ENCODE peak calls at places on chromosomes 1 and 21, in seven cellular contexts. One of them, this sample, is unnamed.

GRCh38 chr1:226476657-226477319 is 68.9 kb upstream of the PARP1 start:
- DNase-seq in HCT116: no peak
- DNase-seq in neural progenitor cell: no peak
- DNase-seq in mammary epithelial cell: no peak
- DNase-seq in GM23248: peak
- DNase-seq in MM.1S: no peak
- DNase-seq in DND-41: no peak
- DNase-seq in this sample: no peak

GRCh38 chr1:112718691-112719418 is 3.7 kb upstream of the PPM1J start:
- DNase-seq in HCT116: no peak
- DNase-seq in neural progenitor cell: peak
- DNase-seq in mammary epithelial cell: peak
- DNase-seq in GM23248: peak
- DNase-seq in MM.1S: peak
- DNase-seq in DND-41: peak
- DNase-seq in this sample: no peak

GRCh38 chr1:58983159-58983558 is 199.3 kb upstream of the JUN start:
- DNase-seq in HCT116: no peak
- DNase-seq in neural progenitor cell: no peak
- DNase-seq in mammary epithelial cell: no peak
- DNase-seq in GM23248: peak
- DNase-seq in MM.1S: no peak
- DNase-seq in DND-41: no peak
- DNase-seq in this sample: no peak

GRCh38 chr1:227938911-227939790 is 8.6 kb downstream of the WNT9A start:
- DNase-seq in HCT116: no peak
- DNase-seq in neural progenitor cell: no peak
- DNase-seq in mammary epithelial cell: no peak
- DNase-seq in GM23248: no peak
- DNase-seq in MM.1S: no peak
- DNase-seq in DND-41: no peak
- DNase-seq in this sample: no peak

GRCh38 chr1:179145521-179145920 is 63.7 kb downstream of the TOR3A start:
- DNase-seq in HCT116: no peak
- DNase-seq in neural progenitor cell: no peak
- DNase-seq in mammary epithelial cell: no peak
- DNase-seq in GM23248: no peak
- DNase-seq in MM.1S: no peak
- DNase-seq in DND-41: no peak
- DNase-seq in this sample: no peak

GRCh38 chr1:110134050-110134595 is 16.2 kb upstream of the SLC6A17 start:
- DNase-seq in HCT116: no peak
- DNase-seq in neural progenitor cell: no peak
- DNase-seq in mammary epithelial cell: no peak
- DNase-seq in GM23248: peak
- DNase-seq in MM.1S: no peak
- DNase-seq in DND-41: no peak
- DNase-seq in this sample: no peak

GRCh38 chr1:89545264-89546038 is 20.8 kb downstream of the LRRC8B start:
- DNase-seq in HCT116: peak
- DNase-seq in neural progenitor cell: no peak
- DNase-seq in mammary epithelial cell: peak
- DNase-seq in GM23248: peak
- DNase-seq in MM.1S: no peak
- DNase-seq in DND-41: no peak
- DNase-seq in this sample: no peak

GRCh38 chr1:68375919-68376318 is 73.8 kb downstream of the RPE65 start:
- DNase-seq in HCT116: no peak
- DNase-seq in neural progenitor cell: no peak
- DNase-seq in mammary epithelial cell: no peak
- DNase-seq in GM23248: peak
- DNase-seq in MM.1S: no peak
- DNase-seq in DND-41: no peak
- DNase-seq in this sample: no peak

GRCh38 chr1:59232209-59232608 is 64.7 kb upstream of the FGGY start:
- DNase-seq in HCT116: no peak
- DNase-seq in neural progenitor cell: no peak
- DNase-seq in mammary epithelial cell: no peak
- DNase-seq in GM23248: no peak
- DNase-seq in MM.1S: no peak
- DNase-seq in DND-41: no peak
- DNase-seq in this sample: no peak

GRCh38 chr1:87330201-87330953 is 1.7 kb downstream of the LMO4 start:
- DNase-seq in HCT116: no peak
- DNase-seq in neural progenitor cell: peak
- DNase-seq in mammary epithelial cell: peak
- DNase-seq in GM23248: peak
- DNase-seq in MM.1S: peak
- DNase-seq in DND-41: peak
- DNase-seq in this sample: no peak

GRCh38 chr1:64864018-64864945 is 102.1 kb downstream of the JAK1 start:
- DNase-seq in HCT116: peak
- DNase-seq in neural progenitor cell: no peak
- DNase-seq in mammary epithelial cell: no peak
- DNase-seq in GM23248: no peak
- DNase-seq in MM.1S: peak
- DNase-seq in DND-41: no peak
- DNase-seq in this sample: no peak

GRCh38 chr1:202014915-202015676 is 4.7 kb downstream of the ELF3 start:
- DNase-seq in HCT116: no peak
- DNase-seq in neural progenitor cell: no peak
- DNase-seq in mammary epithelial cell: peak
- DNase-seq in GM23248: no peak
- DNase-seq in MM.1S: no peak
- DNase-seq in DND-41: no peak
- DNase-seq in this sample: no peak

GRCh38 chr1:202011994-202012393 is 1.6 kb downstream of the ELF3 start:
- DNase-seq in HCT116: no peak
- DNase-seq in neural progenitor cell: no peak
- DNase-seq in mammary epithelial cell: no peak
- DNase-seq in GM23248: no peak
- DNase-seq in MM.1S: no peak
- DNase-seq in DND-41: no peak
- DNase-seq in this sample: no peak

GRCh38 chr1:202014060-202014459 is 3.7 kb downstream of the ELF3 start:
- DNase-seq in HCT116: no peak
- DNase-seq in neural progenitor cell: no peak
- DNase-seq in mammary epithelial cell: no peak
- DNase-seq in GM23248: no peak
- DNase-seq in MM.1S: no peak
- DNase-seq in DND-41: no peak
- DNase-seq in this sample: no peak

GRCh38 chr1:202013601-202014000 is 3.2 kb downstream of the ELF3 start:
- DNase-seq in HCT116: no peak
- DNase-seq in neural progenitor cell: no peak
- DNase-seq in mammary epithelial cell: no peak
- DNase-seq in GM23248: no peak
- DNase-seq in MM.1S: no peak
- DNase-seq in DND-41: no peak
- DNase-seq in this sample: no peak

DNA sequence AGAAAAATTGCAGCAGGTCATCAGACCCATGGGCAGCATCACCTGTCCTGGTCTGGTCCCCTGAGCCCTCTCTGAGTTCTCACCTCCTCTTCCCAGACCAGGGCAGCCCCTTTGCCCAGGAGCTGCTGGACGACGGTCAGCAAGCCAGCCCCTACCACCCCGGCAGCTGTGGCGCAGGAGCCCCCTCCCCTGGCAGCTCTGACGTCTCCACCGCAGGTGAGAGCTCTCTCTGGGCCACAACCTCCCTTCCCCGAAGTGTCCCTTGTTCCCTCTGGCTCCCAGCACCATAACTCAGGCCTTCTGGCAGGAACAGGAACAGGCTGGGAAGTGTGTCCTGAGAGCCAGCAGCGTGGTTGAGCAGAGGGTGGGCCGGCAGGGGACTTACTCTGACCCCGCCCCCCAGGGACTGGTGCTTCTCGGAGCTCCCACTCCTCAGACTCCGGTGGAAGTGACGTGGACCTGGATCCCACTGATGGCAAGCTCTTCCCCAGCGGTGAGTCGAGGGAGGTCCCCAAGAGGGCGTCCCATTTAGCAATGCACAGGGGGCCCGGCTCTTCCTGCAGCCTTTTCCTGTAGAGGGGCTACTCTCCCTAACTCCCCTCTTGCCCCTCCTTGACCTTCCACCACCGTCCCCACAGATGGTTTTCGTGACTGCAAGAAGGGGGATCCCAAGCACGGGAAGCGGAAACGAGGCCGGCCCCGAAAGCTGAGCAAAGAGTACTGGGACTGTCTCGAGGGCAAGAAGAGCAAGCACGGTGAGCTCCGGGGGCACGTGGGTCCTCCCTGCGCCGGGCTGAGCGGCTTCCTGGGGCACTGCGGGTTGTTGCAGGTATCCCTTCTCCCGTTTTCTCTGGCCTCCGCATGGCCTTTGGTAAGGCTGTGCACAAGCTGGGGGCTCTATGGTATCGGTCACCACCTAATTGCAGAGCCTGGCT is 2.4 kb downstream of the ELF3 start:
- DNase-seq in HCT116: no peak
- DNase-seq in neural progenitor cell: no peak
- DNase-seq in mammary epithelial cell: no peak
- DNase-seq in GM23248: no peak
- DNase-seq in MM.1S: no peak
- DNase-seq in DND-41: no peak
- DNase-seq in this sample: no peak
- H3K4me3 ChIP-seq in HCT116: no peak
- H3K4me3 ChIP-seq in neural progenitor cell: no peak
- H3K4me3 ChIP-seq in mammary epithelial cell: no peak
- H3K4me3 ChIP-seq in GM23248: no peak
- H3K4me3 ChIP-seq in MM.1S: no peak
- H3K4me3 ChIP-seq in DND-41: no peak
- H3K4me3 ChIP-seq in this sample: no peak

GRCh38 chr1:206705744-206706297 is 21.1 kb downstream of the MAPKAPK2 start:
- DNase-seq in HCT116: no peak
- DNase-seq in neural progenitor cell: no peak
- DNase-seq in mammary epithelial cell: no peak
- DNase-seq in GM23248: peak
- DNase-seq in MM.1S: no peak
- DNase-seq in DND-41: no peak
- DNase-seq in this sample: no peak

GRCh38 chr1:206708058-206708457 is 23.4 kb downstream of the MAPKAPK2 start:
- DNase-seq in HCT116: no peak
- DNase-seq in neural progenitor cell: no peak
- DNase-seq in mammary epithelial cell: no peak
- DNase-seq in GM23248: no peak
- DNase-seq in MM.1S: peak
- DNase-seq in DND-41: no peak
- DNase-seq in this sample: no peak

GRCh38 chr1:206705187-206705586 is 20.5 kb downstream of the MAPKAPK2 start:
- DNase-seq in HCT116: no peak
- DNase-seq in neural progenitor cell: peak
- DNase-seq in mammary epithelial cell: no peak
- DNase-seq in GM23248: peak
- DNase-seq in MM.1S: no peak
- DNase-seq in DND-41: no peak
- DNase-seq in this sample: no peak

GRCh38 chr1:206706298-206706791 is 21.6 kb downstream of the MAPKAPK2 start:
- DNase-seq in HCT116: no peak
- DNase-seq in neural progenitor cell: peak
- DNase-seq in mammary epithelial cell: no peak
- DNase-seq in GM23248: peak
- DNase-seq in MM.1S: no peak
- DNase-seq in DND-41: no peak
- DNase-seq in this sample: no peak

GRCh38 chr1:206706806-206707205 is 22.1 kb downstream of the MAPKAPK2 start:
- DNase-seq in HCT116: no peak
- DNase-seq in neural progenitor cell: no peak
- DNase-seq in mammary epithelial cell: no peak
- DNase-seq in GM23248: no peak
- DNase-seq in MM.1S: no peak
- DNase-seq in DND-41: no peak
- DNase-seq in this sample: no peak
- H3K9ac ChIP-seq in HCT116: no peak
- H3K9ac ChIP-seq in neural progenitor cell: no peak
- H3K9ac ChIP-seq in mammary epithelial cell: no peak
- H3K9ac ChIP-seq in GM23248: peak
- H3K9ac ChIP-seq in MM.1S: no peak
- H3K9ac ChIP-seq in DND-41: no peak
- H3K9ac ChIP-seq in this sample: no peak

GRCh38 chr1:6418668-6419396 is 887 bp downstream of the HES2 start:
- DNase-seq in HCT116: no peak
- DNase-seq in neural progenitor cell: peak
- DNase-seq in mammary epithelial cell: no peak
- DNase-seq in GM23248: peak
- DNase-seq in MM.1S: no peak
- DNase-seq in DND-41: no peak
- DNase-seq in this sample: no peak
- TF ChIP-seq EZH2 in HCT116: no peak
- TF ChIP-seq EZH2 in neural progenitor cell: peak
- TF ChIP-seq EZH2 in mammary epithelial cell: no peak
- TF ChIP-seq EZH2 in GM23248: no peak
- TF ChIP-seq EZH2 in MM.1S: no peak
- TF ChIP-seq EZH2 in DND-41: no peak
- TF ChIP-seq EZH2 in this sample: no peak

GRCh38 chr21:16180613-16181012 is 450.8 kb downstream of the USP25 start:
- DNase-seq in HCT116: no peak
- DNase-seq in neural progenitor cell: no peak
- DNase-seq in mammary epithelial cell: no peak
- DNase-seq in GM23248: no peak
- DNase-seq in MM.1S: no peak
- DNase-seq in DND-41: no peak
- DNase-seq in this sample: no peak

GRCh38 chr21:16176570-16176969 is 446.8 kb downstream of the USP25 start:
- DNase-seq in HCT116: no peak
- DNase-seq in neural progenitor cell: no peak
- DNase-seq in mammary epithelial cell: no peak
- DNase-seq in GM23248: peak
- DNase-seq in MM.1S: no peak
- DNase-seq in DND-41: no peak
- DNase-seq in this sample: no peak

GRCh38 chr21:16181024-16181423 is 451.2 kb downstream of the USP25 start:
- DNase-seq in HCT116: no peak
- DNase-seq in neural progenitor cell: no peak
- DNase-seq in mammary epithelial cell: no peak
- DNase-seq in GM23248: no peak
- DNase-seq in MM.1S: no peak
- DNase-seq in DND-41: no peak
- DNase-seq in this sample: no peak

GRCh38 chr21:16179732-16180131 is 449.9 kb downstream of the USP25 start:
- DNase-seq in HCT116: no peak
- DNase-seq in neural progenitor cell: no peak
- DNase-seq in mammary epithelial cell: no peak
- DNase-seq in GM23248: no peak
- DNase-seq in MM.1S: no peak
- DNase-seq in DND-41: no peak
- DNase-seq in this sample: no peak
- H3K4me3 ChIP-seq in HCT116: no peak
- H3K4me3 ChIP-seq in neural progenitor cell: no peak
- H3K4me3 ChIP-seq in mammary epithelial cell: no peak
- H3K4me3 ChIP-seq in GM23248: no peak
- H3K4me3 ChIP-seq in MM.1S: no peak
- H3K4me3 ChIP-seq in DND-41: no peak
- H3K4me3 ChIP-seq in this sample: no peak

GRCh38 chr1:221149111-221149510 is 269.9 kb downstream of the HLX start:
- DNase-seq in HCT116: no peak
- DNase-seq in neural progenitor cell: no peak
- DNase-seq in mammary epithelial cell: peak
- DNase-seq in GM23248: peak
- DNase-seq in MM.1S: no peak
- DNase-seq in DND-41: no peak
- DNase-seq in this sample: no peak
- H3K9ac ChIP-seq in HCT116: no peak
- H3K9ac ChIP-seq in neural progenitor cell: no peak
- H3K9ac ChIP-seq in mammary epithelial cell: no peak
- H3K9ac ChIP-seq in GM23248: no peak
- H3K9ac ChIP-seq in MM.1S: no peak
- H3K9ac ChIP-seq in DND-41: no peak
- H3K9ac ChIP-seq in this sample: no peak

GRCh38 chr1:229409616-229410369 is 24.1 kb downstream of the ACTA1 start:
- DNase-seq in HCT116: no peak
- DNase-seq in neural progenitor cell: peak
- DNase-seq in mammary epithelial cell: no peak
- DNase-seq in GM23248: peak
- DNase-seq in MM.1S: no peak
- DNase-seq in DND-41: no peak
- DNase-seq in this sample: no peak
- TF ChIP-seq EZH2 in HCT116: no peak
- TF ChIP-seq EZH2 in neural progenitor cell: no peak
- TF ChIP-seq EZH2 in mammary epithelial cell: no peak
- TF ChIP-seq EZH2 in GM23248: no peak
- TF ChIP-seq EZH2 in MM.1S: no peak
- TF ChIP-seq EZH2 in DND-41: no peak
- TF ChIP-seq EZH2 in this sample: no peak

This sample was measured in keratinocyte.